ENCODE peak calls at places on chromosome 16, in five cellular contexts. J is esophagus muscularis mucosa; M is CD4-positive, CD25-positive, alpha-beta regulatory T cell; Z is A549; L is transverse colon. R is an unnamed sample.

GRCh38 chr16:87702325-87702811 is 63.4 kb downstream of the KLHDC4 start:
- DNase-seq in L (peak; percentile 57), Z (peak; percentile 71), M (peak; percentile 76), J (no peak), R (no peak)

GRCh38 chr16:46688101-46688656 is 799 bp downstream of the VPS35 start:
- DNase-seq in M (no peak), L (peak; percentile 51), Z (no peak), J (no peak), R (no peak)

GRCh38 chr16:77043076-77043475 is 147.9 kb upstream of the MON1B start:
- DNase-seq in M (peak; percentile 2), Z (peak; percentile 14), L (no peak), J (no peak), R (no peak)

GRCh38 chr16:10876799-10877341 is at the start of gene CIITA:
- DNase-seq in M (peak; percentile 93), J (no peak), Z (no peak), L (peak; percentile 77), R (peak; percentile 55)

GRCh38 chr16:13542284-13542683 is 377.7 kb upstream of the ERCC4 start:
- DNase-seq in L (no peak), Z (no peak), J (no peak), M (no peak), R (no peak)

GRCh38 chr16:2523801-2524231 is 3.6 kb downstream of the AMDHD2 start:
- DNase-seq in Z (no peak), L (no peak), J (no peak), M (no peak), R (no peak)

GRCh38 chr16:46801428-46802049 is 29.4 kb downstream of the C16orf87 start:
- DNase-seq in M (no peak), Z (peak; percentile 38), L (no peak), J (no peak), R (no peak)

GRCh38 chr16:85663891-85664321 is 24.8 kb downstream of the GINS2 start:
- DNase-seq in M (no peak), J (no peak), L (peak; percentile 55), Z (no peak), R (no peak)

GRCh38 chr16:2475413-2476344 is 752 bp downstream of the TBC1D24 start:
- DNase-seq in M (peak; percentile 42), L (peak; percentile 44), Z (peak; percentile 21), J (no peak), R (no peak)

GRCh38 chr16:2753523-2754020 is 1.1 kb downstream of the SRRM2 start:
- DNase-seq in L (no peak), M (no peak), J (no peak), Z (no peak), R (no peak)

GRCh38 chr16:86387461-86388440 is 122.6 kb upstream of the FOXF1 start:
- DNase-seq in Z (peak; percentile 20), M (no peak), L (no peak), J (no peak), R (peak; percentile 95)

GRCh38 chr16:11285842-11286241 is 4.7 kb upstream of the PRM1 start:
- DNase-seq in L (no peak), J (no peak), M (no peak), Z (no peak), R (no peak)

GRCh38 chr16:80369559-80369958 is 171.2 kb upstream of the DYNLRB2 start:
- DNase-seq in Z (peak; percentile 31), J (peak; percentile 88), L (peak; percentile 34), M (no peak), R (peak; percentile 20)
- H3K4me3 ChIP-seq in Z (no peak overlapping the region), J (no peak overlapping the region), L (no peak overlapping the region), M (no peak overlapping the region), R (no peak overlapping the region)

DNA sequence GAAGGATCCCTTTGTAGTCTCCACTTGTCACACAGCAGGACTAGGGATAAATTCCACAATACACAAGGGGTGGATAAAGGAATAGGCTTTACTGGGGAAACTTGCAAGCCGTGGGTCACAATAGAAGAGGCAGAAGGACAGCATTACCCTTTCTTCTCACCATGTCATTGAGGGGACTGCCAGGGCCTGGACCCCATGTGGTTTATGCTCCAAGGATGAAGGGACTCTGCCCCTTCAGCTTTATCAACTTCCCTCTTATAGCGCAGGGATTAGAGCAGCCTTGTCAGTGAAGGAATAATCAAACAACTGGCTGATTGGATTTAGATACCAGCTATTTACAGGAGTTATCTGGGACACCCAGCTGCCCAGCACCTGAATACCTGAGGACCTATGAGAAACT is 89.8 kb downstream of the HS3ST2 start:
- DNase-seq in Z (no peak), M (no peak), J (no peak), L (no peak), R (no peak)
- H3K4me3 ChIP-seq in Z (no peak overlapping the region), M (no peak overlapping the region), J (no peak overlapping the region), L (no peak overlapping the region), R (no peak overlapping the region)

GRCh38 chr16:25693621-25694020 is 1.9 kb downstream of the HS3ST4 start:
- DNase-seq in J (no peak), L (no peak), Z (no peak), M (no peak), R (no peak)

GRCh38 chr16:25692734-25693508 is 1.2 kb downstream of the HS3ST4 start:
- DNase-seq in Z (no peak), J (no peak), L (no peak), M (no peak), R (no peak)

GRCh38 chr16:25691519-25692091 is at the start of gene HS3ST4:
- DNase-seq in L (no peak), Z (no peak), M (no peak), J (no peak), R (no peak)

GRCh38 chr16:25690563-25691143 is 1.1 kb upstream of the HS3ST4 start:
- DNase-seq in L (no peak), M (no peak), Z (no peak), J (no peak), R (no peak)

GRCh38 chr16:25692307-25692706 is 548 bp downstream of the HS3ST4 start:
- DNase-seq in M (no peak), L (no peak), J (no peak), Z (no peak), R (no peak)
- H3K4me3 ChIP-seq in M (no peak overlapping the region), L (no peak overlapping the region), J (peak overlapping the region; percentile 14), Z (peak overlapping the region; percentile 43), R (no peak overlapping the region)

GRCh38 chr16:9095998-9096397 is 4.6 kb downstream of the HAPSTR1 start:
- DNase-seq in L (no peak), Z (no peak), J (no peak), M (no peak), R (no peak)
- H3K4me3 ChIP-seq in L (peak overlapping the region; percentile 94), Z (peak overlapping the region; percentile 89), J (no peak overlapping the region), M (peak overlapping the region; percentile 94), R (no peak overlapping the region)

DNA sequence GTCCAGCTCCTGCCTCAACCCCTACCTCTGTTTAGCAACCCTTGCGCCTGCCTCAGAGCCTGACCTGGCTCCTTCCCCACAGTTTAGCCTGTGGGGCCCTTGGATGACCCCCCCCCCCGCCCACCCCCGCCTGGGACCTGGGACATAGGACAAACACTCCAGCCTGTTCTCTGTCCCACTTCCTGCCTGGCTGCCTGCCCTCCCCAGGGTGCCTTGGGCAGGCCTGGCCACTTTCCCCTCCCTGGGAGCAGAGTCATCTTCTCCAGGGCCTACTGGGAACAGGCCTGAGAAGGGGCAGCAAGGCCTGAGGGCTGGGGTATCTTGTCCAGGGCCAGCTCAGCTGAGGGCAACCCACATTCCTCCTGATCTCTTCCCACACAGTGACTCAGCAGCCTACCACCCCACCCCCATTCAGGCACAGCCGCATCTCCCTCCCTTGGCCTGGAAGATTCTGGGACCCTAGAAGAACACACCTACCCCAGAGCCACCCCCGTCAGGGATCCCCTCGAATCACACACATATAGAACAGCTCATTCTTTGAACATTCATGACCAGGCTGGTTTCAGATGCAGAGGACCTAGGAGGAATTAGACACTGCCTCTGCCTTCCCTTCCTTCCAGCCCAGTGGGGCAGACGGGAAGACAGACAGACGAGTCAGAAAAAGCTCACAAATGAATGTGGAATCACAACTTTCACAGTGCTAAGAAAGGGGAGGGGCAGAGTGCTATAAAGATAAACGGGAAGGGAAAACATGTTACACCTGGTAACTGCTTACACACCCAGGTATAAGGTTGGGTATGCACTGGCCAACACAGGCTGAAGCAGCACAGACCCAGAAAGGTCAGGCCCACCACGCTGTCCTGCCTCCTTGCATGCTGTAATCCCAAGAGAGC is 6.0 kb downstream of the FHOD1 start:
- DNase-seq in J (no peak), Z (peak; percentile 76), L (peak; percentile 77), M (no peak), R (peak; percentile 64)
- H3K4me3 ChIP-seq in J (no peak overlapping the region), Z (no peak overlapping the region), L (no peak overlapping the region), M (no peak overlapping the region), R (no peak overlapping the region)

GRCh38 chr16:24493859-24494258 is 45.5 kb upstream of the RBBP6 start:
- DNase-seq in Z (no peak), M (no peak), J (no peak), L (no peak), R (no peak)
- H3K4me3 ChIP-seq in Z (no peak overlapping the region), M (no peak overlapping the region), J (no peak overlapping the region), L (no peak overlapping the region), R (no peak overlapping the region)

GRCh38 chr16:22219389-22220075 is 13.5 kb downstream of the EEF2K start:
- DNase-seq in M (no peak), L (no peak), Z (no peak), J (no peak), R (no peak)
- H3K4me3 ChIP-seq in M (no peak overlapping the region), L (no peak overlapping the region), Z (no peak overlapping the region), J (no peak overlapping the region), R (no peak overlapping the region)

GRCh38 chr16:1459967-1460366 is 14.9 kb downstream of the CLCN7 start:
- DNase-seq in J (no peak), Z (no peak), M (no peak), L (no peak), R (no peak)
- H3K4me3 ChIP-seq in J (no peak overlapping the region), Z (no peak overlapping the region), M (no peak overlapping the region), L (no peak overlapping the region), R (no peak overlapping the region)

GRCh38 chr16:49837673-49838360 is 18.1 kb downstream of the ZNF423 start:
- DNase-seq in J (no peak), Z (no peak), L (no peak), M (no peak), R (no peak)
- H3K4me3 ChIP-seq in J (no peak overlapping the region), Z (no peak overlapping the region), L (no peak overlapping the region), M (no peak overlapping the region), R (no peak overlapping the region)